ENCODE peak calls at places on chromosomes 2 and 18, in eight cellular contexts. N, S, W, G, P, R, V and Z are unnamed samples.

GRCh38 chr2:120945091-120945490 is 209.4 kb downstream of the GLI2 start:
- DNase-seq in G (no peak), R (no peak), P (no peak), N (no peak), V (no peak), S (no peak), W (no peak), Z (no peak)

GRCh38 chr2:96536445-96537065 is at the start of gene ARID5A:
- DNase-seq in W (peak; percentile 95), N (peak; percentile 93), G (peak; percentile 87), V (peak; percentile 93), P (peak; percentile 96), R (peak; percentile 95), S (peak; percentile 97), Z (peak; percentile 93)

GRCh38 chr2:178722296-178722695 is 84.9 kb downstream of the TTN start:
- DNase-seq in G (no peak), S (no peak), W (no peak), V (no peak), R (no peak), P (no peak), N (no peak), Z (no peak)

GRCh38 chr2:21650566-21650965 is 526.8 kb downstream of the TDRD15 start:
- DNase-seq in R (no peak), S (no peak), W (no peak), G (no peak), V (no peak), P (no peak), N (no peak), Z (no peak)

GRCh38 chr2:133334923-133335322 is 233.3 kb downstream of the NCKAP5 start:
- DNase-seq in P (no peak), W (no peak), N (no peak), R (no peak), V (no peak), S (no peak), G (no peak), Z (no peak)

GRCh38 chr2:200156140-200156858 is 150.2 kb upstream of the SPATS2L start:
- DNase-seq in W (no peak), V (no peak), N (peak; percentile 36), R (no peak), P (peak; percentile 77), G (peak; percentile 24), S (no peak), Z (peak; percentile 30)

GRCh38 chr2:184765048-184765881 is 166.9 kb downstream of the ZNF804A start:
- DNase-seq in G (no peak), V (no peak), W (no peak), P (no peak), R (no peak), N (no peak), S (no peak), Z (no peak)

GRCh38 chr18:55317832-55318231 is 270.2 kb downstream of the TCF4 start:
- DNase-seq in V (no peak), R (no peak), G (no peak), S (no peak), W (no peak), P (no peak), N (no peak), Z (no peak)

GRCh38 chr2:109399061-109399460 is 214.7 kb downstream of the SEPTIN10 start:
- DNase-seq in R (no peak), N (no peak), S (no peak), V (no peak), G (no peak), W (no peak), P (no peak), Z (no peak)

GRCh38 chr18:45249306-45249705 is 366.0 kb upstream of the SLC14A2 start:
- DNase-seq in S (no peak), N (no peak), V (no peak), P (no peak), G (no peak), R (no peak), W (no peak), Z (no peak)

GRCh38 chr2:17422066-17422465 is 96.2 kb downstream of the RAD51AP2 start:
- DNase-seq in S (no peak), W (no peak), R (no peak), P (no peak), N (no peak), V (no peak), G (no peak), Z (no peak)

GRCh38 chr2:182650704-182651103 is 65.4 kb upstream of the DNAJC10 start:
- DNase-seq in P (no peak), S (no peak), R (no peak), V (no peak), W (no peak), G (peak; percentile 28), N (no peak), Z (no peak)

GRCh38 chr2:65708129-65708528 is 275.7 kb upstream of the SPRED2 start:
- DNase-seq in P (no peak), S (no peak), W (no peak), R (no peak), G (no peak), N (no peak), V (no peak), Z (no peak)

GRCh38 chr18:36525913-36526312 is 228.4 kb downstream of the FHOD3 start:
- DNase-seq in R (no peak), S (no peak), W (no peak), V (no peak), N (no peak), G (no peak), P (no peak), Z (no peak)

GRCh38 chr2:176157499-176158305 is 595 bp downstream of the HOXD3 start:
- DNase-seq in G (no peak), V (no peak), S (no peak), W (no peak), P (no peak), N (no peak), R (no peak), Z (no peak)

GRCh38 chr2:162732946-162733698 is 105.4 kb downstream of the KCNH7 start:
- DNase-seq in R (peak; percentile 69), G (no peak), V (no peak), W (no peak), S (no peak), N (no peak), P (no peak), Z (no peak)

GRCh38 chr18:78390348-78390929 is 589.2 kb upstream of the SALL3 start:
- DNase-seq in G (no peak), R (no peak), P (no peak), S (no peak), V (no peak), N (no peak), W (no peak), Z (no peak)

DNA sequence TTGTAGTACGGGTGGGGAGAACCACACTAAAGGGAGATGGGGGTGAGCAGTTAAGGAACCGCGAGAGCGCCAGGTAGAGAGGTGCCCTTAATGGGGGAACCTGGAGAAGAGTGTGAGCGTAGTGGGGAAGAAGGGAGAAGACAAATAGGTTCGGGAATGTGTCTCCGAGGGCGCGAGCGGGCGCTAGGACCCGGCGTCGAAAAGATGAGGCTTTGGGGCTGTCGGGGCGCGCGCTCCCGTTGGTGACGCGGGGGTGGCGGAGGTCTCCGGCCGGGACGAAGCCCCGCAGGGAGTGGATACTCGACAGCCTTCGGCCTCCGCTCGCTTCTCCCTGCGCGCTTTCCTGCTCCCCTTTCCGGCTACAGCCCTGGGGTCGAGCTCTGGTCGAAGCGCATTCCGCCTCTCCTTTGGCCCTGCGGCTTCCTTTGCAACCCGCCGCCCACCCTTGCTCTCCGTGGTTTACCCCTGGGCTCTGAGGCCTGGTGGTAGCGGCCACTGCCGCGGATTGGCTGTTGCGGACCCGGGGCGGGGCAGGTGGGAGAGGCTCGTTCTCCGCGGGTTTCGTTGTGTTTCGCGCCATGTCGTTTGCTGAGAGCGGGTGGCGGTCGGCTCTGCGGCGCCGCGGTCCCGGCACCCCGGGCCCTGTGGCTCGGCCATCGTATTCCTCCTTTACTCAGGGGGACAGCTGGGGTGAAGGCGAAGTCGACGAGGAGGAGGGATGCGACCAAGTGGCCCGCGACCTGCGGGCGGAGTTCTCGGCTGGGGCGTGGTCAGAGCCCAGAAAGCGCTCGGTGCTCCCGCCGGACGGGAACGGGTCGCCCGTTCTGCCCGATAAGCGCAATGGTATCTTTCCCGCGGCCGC is at the start of gene ARL6IP6:
- DNase-seq in R (peak; percentile 93), G (peak; percentile 91), W (peak; percentile 93), V (peak; percentile 89), N (peak; percentile 89), S (peak; percentile 96), P (peak; percentile 95), Z (peak; percentile 85)
- TF ChIP-seq POLR2A in R (no peak), G (peak; percentile 85), W (peak; percentile 65), V (peak; percentile 73), N (peak; percentile 81), S (peak; percentile 83), P (peak; percentile 84), Z (peak; percentile 59)

DNA sequence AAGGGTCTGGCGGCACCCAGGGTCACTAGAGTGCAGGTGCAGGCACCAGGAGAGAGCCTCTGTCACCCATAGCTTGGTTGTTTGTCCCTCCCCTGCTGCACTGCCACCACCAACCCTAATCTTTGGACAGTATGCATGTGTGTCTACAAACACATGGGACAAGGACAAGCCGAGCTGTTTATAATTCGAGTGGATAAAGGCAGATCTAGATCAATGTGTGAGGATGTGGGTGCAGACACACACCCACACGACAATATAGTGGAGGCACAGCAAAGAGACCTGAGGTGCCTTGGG is 199.2 kb downstream of the TNS1 start:
- DNase-seq in V (no peak), N (no peak), R (no peak), S (peak; percentile 19), G (no peak), P (no peak), W (no peak), Z (no peak)
- H3K36me3 ChIP-seq in V (peaks cover 90% of the 10 kb centered on the region), N (no peaks in the 10 kb centered on the region), R (peaks cover 29% of the 10 kb centered on the region), S (peaks cover 35% of the 10 kb centered on the region), G (peaks cover 10% of the 10 kb centered on the region), P (no peaks in the 10 kb centered on the region), W (no peaks in the 10 kb centered on the region), Z (no peaks in the 10 kb centered on the region)

GRCh38 chr2:219434718-219435525 is at the start of gene SPEG:
- DNase-seq in P (no peak), N (peak; percentile 31), W (peak; percentile 48), V (no peak), S (peak; percentile 70), G (no peak), R (no peak), Z (peak; percentile 91)
- TF ChIP-seq POLR2A in P (no peak), N (no peak), W (no peak), V (no peak), S (peak; percentile 49), G (no peak), R (no peak), Z (peak; percentile 96)

GRCh38 chr2:979286-979928 is 28.8 kb downstream of the SNTG2 start:
- DNase-seq in S (no peak), R (no peak), P (no peak), V (no peak), G (no peak), W (no peak), N (no peak), Z (no peak)

GRCh38 chr2:974454-974853 is 23.8 kb downstream of the SNTG2 start:
- DNase-seq in W (no peak), G (no peak), P (peak; percentile 55), N (no peak), V (no peak), S (no peak), R (no peak), Z (no peak)

GRCh38 chr2:973129-973528 is 22.5 kb downstream of the SNTG2 start:
- DNase-seq in R (no peak), V (no peak), W (no peak), S (no peak), P (no peak), N (no peak), G (no peak), Z (no peak)

GRCh38 chr2:974054-974453 is 23.4 kb downstream of the SNTG2 start:
- DNase-seq in N (no peak), W (no peak), R (no peak), G (no peak), P (no peak), V (no peak), S (no peak), Z (no peak)

GRCh38 chr2:975095-975494 is 24.4 kb downstream of the SNTG2 start:
- DNase-seq in N (no peak), V (no peak), S (no peak), P (no peak), W (no peak), R (no peak), G (no peak), Z (no peak)
- H3K36me3 ChIP-seq in N (no peaks in the 10 kb centered on the region), V (no peaks in the 10 kb centered on the region), S (no peaks in the 10 kb centered on the region), P (no peaks in the 10 kb centered on the region), W (no peaks in the 10 kb centered on the region), R (no peaks in the 10 kb centered on the region), G (no peaks in the 10 kb centered on the region), Z (no peaks in the 10 kb centered on the region)